ENCODE peak calls at places on chromosomes 13 and 19, in six cellular contexts. I is OCI-LY7, C is GM23338, Y is HCT116, T is PC-3, Z is hepatocyte. X is an unnamed sample.

GRCh38 chr19:14089662-14090508 is 666 bp downstream of the SAMD1 start:
- DNase-seq in I (peak; percentile 81), C (peak; percentile 71), Y (no peak), T (peak; percentile 58), Z (peak; percentile 79), X (peak; percentile 83)

GRCh38 chr13:30147380-30147779 is 160.0 kb downstream of the KATNAL1 start:
- DNase-seq in I (peak; percentile 47), C (no peak), Y (no peak), T (no peak), Z (no peak), X (no peak)

GRCh38 chr19:19642506-19643157 is 825 bp downstream of the GMIP start:
- DNase-seq in I (peak; percentile 29), C (no peak), Y (no peak), T (peak; percentile 11), Z (no peak), X (peak; percentile 45)

GRCh38 chr19:15223649-15224371 is 8.4 kb downstream of the EPHX3 start:
- DNase-seq in I (no peak), C (peak; percentile 54), Y (no peak), T (no peak), Z (no peak), X (peak; percentile 52)

GRCh38 chr13:41216160-41216559 is 21.8 kb upstream of the KBTBD7 start:
- DNase-seq in I (no peak), C (no peak), Y (no peak), T (peak; percentile 55), Z (no peak), X (peak; percentile 40)

GRCh38 chr13:113489549-113490495 is 689 bp downstream of the DCUN1D2 start:
- DNase-seq in I (peak; percentile 43), C (peak; percentile 54), Y (no peak), T (peak; percentile 9), Z (peak; percentile 69), X (peak; percentile 79)

GRCh38 chr19:3146677-3147100 is 10.9 kb downstream of the GNA15 start:
- DNase-seq in I (peak; percentile 38), C (peak; percentile 58), Y (no peak), T (peak; percentile 20), Z (no peak), X (no peak)

GRCh38 chr13:30450066-30450465 is 15.7 kb downstream of the HMGB1 start:
- DNase-seq in I (no peak), C (no peak), Y (no peak), T (no peak), Z (no peak), X (no peak)

GRCh38 chr19:31255863-31256600 is 93.2 kb downstream of the TSHZ3 start:
- DNase-seq in I (no peak), C (no peak), Y (no peak), T (no peak), Z (no peak), X (no peak)

GRCh38 chr13:76903544-76904162 is 17.4 kb upstream of the KCTD12 start:
- DNase-seq in I (peak; percentile 63), C (peak; percentile 86), Y (peak; percentile 69), T (peak; percentile 79), Z (peak; percentile 86), X (peak; percentile 83)

GRCh38 chr19:17302391-17303166 is 646 bp downstream of the ABHD8 start:
- DNase-seq in I (peak; percentile 51), C (peak; percentile 72), Y (no peak), T (peak; percentile 45), Z (no peak), X (no peak)

GRCh38 chr13:80338781-80339577 is 1.9 kb downstream of the SPRY2 start:
- DNase-seq in I (no peak), C (peak; percentile 72), Y (no peak), T (peak; percentile 56), Z (peak; percentile 90), X (peak; percentile 94)

GRCh38 chr13:49669735-49670309 is 21.5 kb downstream of the EBPL start:
- DNase-seq in I (peak; percentile 50), C (peak; percentile 80), Y (peak; percentile 63), T (peak; percentile 68), Z (peak; percentile 83), X (peak; percentile 81)

GRCh38 chr13:109773276-109773675 is 13.1 kb downstream of the IRS2 start:
- DNase-seq in I (no peak), C (no peak), Y (no peak), T (peak; percentile 77), Z (no peak), X (no peak)

GRCh38 chr13:75312884-75313520 is 169.0 kb downstream of the TBC1D4 start:
- DNase-seq in I (no peak), C (no peak), Y (no peak), T (no peak), Z (no peak), X (no peak)

GRCh38 chr13:113633485-113633873 is 24.5 kb downstream of the ATP4B start:
- DNase-seq in I (no peak), C (no peak), Y (no peak), T (no peak), Z (no peak), X (no peak)

GRCh38 chr19:798415-799075 is 1.3 kb downstream of the PTBP1 start:
- DNase-seq in I (peak; percentile 34), C (no peak), Y (no peak), T (no peak), Z (peak; percentile 71), X (peak; percentile 57)

GRCh38 chr13:94657167-94657566 is 55.2 kb downstream of the SOX21 start:
- DNase-seq in I (no peak), C (no peak), Y (no peak), T (peak; percentile 33), Z (no peak), X (peak; percentile 65)

GRCh38 chr19:2612619-2613249 is 89.8 kb downstream of the GNG7 start:
- DNase-seq in I (no peak), C (peak; percentile 52), Y (no peak), T (no peak), Z (no peak), X (no peak)

GRCh38 chr19:14555918-14556661 is 15.8 kb downstream of the NDUFB7 start:
- DNase-seq in I (no peak), C (no peak), Y (no peak), T (peak; percentile 53), Z (no peak), X (peak; percentile 20)

GRCh38 chr19:575527-576506 is 3.4 kb downstream of the BSG start:
- DNase-seq in I (no peak), C (peak; percentile 18), Y (no peak), T (peak; percentile 75), Z (peak; percentile 48), X (peak; percentile 88)

GRCh38 chr19:3556978-3557460 is 367 bp downstream of the MFSD12 start:
- DNase-seq in I (peak; percentile 65), C (peak; percentile 51), Y (no peak), T (peak; percentile 45), Z (peak; percentile 80), X (peak; percentile 72)

GRCh38 chr13:27171244-27171829 is at the start of gene USP12:
- DNase-seq in I (peak; percentile 63), C (peak; percentile 73), Y (no peak), T (no peak), Z (peak; percentile 81), X (no peak)

GRCh38 chr13:27170221-27170520 is 1.4 kb downstream of the USP12 start:
- DNase-seq in I (peak; percentile 27), C (no peak), Y (no peak), T (peak; percentile 63), Z (no peak), X (no peak)

GRCh38 chr13:27171830-27172494 is 351 bp upstream of the USP12 start:
- DNase-seq in I (peak; percentile 93), C (peak; percentile 89), Y (peak; percentile 72), T (peak; percentile 86), Z (peak; percentile 97), X (peak; percentile 96)

GRCh38 chr13:27170521-27171243 is 929 bp downstream of the USP12 start:
- DNase-seq in I (peak; percentile 50), C (peak; percentile 79), Y (peak; percentile 8), T (peak; percentile 26), Z (peak; percentile 64), X (peak; percentile 87)

DNA sequence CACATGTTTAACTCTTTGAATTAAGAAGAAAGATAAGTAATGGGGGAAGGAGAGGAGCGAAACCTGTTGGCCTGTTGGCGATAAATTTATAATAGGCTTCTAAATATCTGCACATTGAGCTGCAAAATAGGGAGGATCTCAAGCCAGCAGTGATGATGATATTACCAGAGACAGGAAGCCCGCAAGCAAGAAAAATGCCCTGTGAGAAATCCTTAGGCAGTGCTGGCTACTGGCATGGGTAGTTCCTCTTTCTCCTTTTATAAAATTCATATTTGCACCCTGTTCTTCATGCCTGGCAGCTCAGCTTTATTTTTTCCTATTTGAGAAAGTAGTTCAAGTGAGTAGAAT is 858 bp upstream of the USP12 start:
- DNase-seq in I (peak; percentile 52), C (no peak), Y (no peak), T (peak; percentile 43), Z (no peak), X (peak; percentile 78)
- TF ChIP-seq EZH2phosphoT487 in I (no peak), C (no peak), Y (no peak), T (no peak), Z (no peak), X (no peak)

DNA sequence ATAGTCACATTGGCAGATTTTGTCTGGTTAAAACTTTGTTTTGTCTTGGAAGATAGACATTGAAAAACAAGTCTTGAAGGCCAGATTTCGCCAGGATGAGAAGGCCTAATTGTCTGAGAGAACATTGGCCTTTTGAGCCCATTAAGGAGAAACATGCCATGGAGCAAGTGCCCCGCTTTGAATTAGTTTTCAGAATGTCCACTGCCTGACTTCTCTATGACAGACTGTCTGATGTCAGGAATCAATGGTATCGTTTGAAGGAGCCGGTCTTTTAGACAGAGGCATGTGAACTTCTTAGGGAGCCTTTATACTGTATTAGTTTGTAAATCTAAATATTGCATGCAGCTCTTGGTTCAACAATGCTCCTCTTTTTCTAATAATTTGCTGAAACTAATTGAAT is 155.9 kb downstream of the DLEU7 start:
- DNase-seq in I (no peak), C (no peak), Y (no peak), T (no peak), Z (no peak), X (no peak)
- H3K4me1 ChIP-seq in I (no peaks in the 10 kb centered on the region), C (peaks cover 9% of the 10 kb centered on the region), Y (no peaks in the 10 kb centered on the region), T (peaks cover 7% of the 10 kb centered on the region), Z (peaks cover 18% of the 10 kb centered on the region), X (peaks cover 21% of the 10 kb centered on the region)

GRCh38 chr19:35755550-35756371 is 1.1 kb downstream of the HSPB6 start:
- DNase-seq in I (no peak), C (peak; percentile 23), Y (no peak), T (no peak), Z (peak; percentile 70), X (peak; percentile 91)
- TF ChIP-seq EZH2phosphoT487 in I (no peak), C (no peak), Y (no peak), T (no peak), Z (no peak), X (no peak)

GRCh38 chr19:34178276-34178614 is 5.9 kb downstream of the LSM14A start:
- DNase-seq in I (no peak), C (no peak), Y (no peak), T (no peak), Z (no peak), X (peak; percentile 10)
- H3K4me1 ChIP-seq in I (peaks cover 49% of the 10 kb centered on the region), C (peaks cover 39% of the 10 kb centered on the region), Y (peaks cover 5% of the 10 kb centered on the region), T (peaks cover 52% of the 10 kb centered on the region), Z (peaks cover 63% of the 10 kb centered on the region), X (peaks cover 56% of the 10 kb centered on the region)